ENCODE peak calls at places on chromosomes 1 and 21, in four cellular contexts. One of them, this sample, is unnamed.
A peak's percentile ranks its signal among the peaks of the same experiment; 100 is the strongest.

GRCh38 chr1:33407750-33408436 is 23.0 kb downstream of the PHC2 start:
- DNase-seq in NCI-H2171 treated with DMSO at 0.1 percent for 48 hours: no peak
- DNase-seq in SK-N-SH: no peak
- DNase-seq in endothelial cell: no peak
- DNase-seq in this sample: no peak

GRCh38 chr1:119285482-119285881 is 83.1 kb upstream of the HAO2 start:
- DNase-seq in NCI-H2171 treated with DMSO at 0.1 percent for 48 hours: no peak
- DNase-seq in SK-N-SH: no peak
- DNase-seq in endothelial cell: no peak
- DNase-seq in this sample: no peak

GRCh38 chr1:31760422-31760900 is 3.7 kb downstream of the ADGRB2 start:
- DNase-seq in NCI-H2171 treated with DMSO at 0.1 percent for 48 hours: no peak
- DNase-seq in SK-N-SH: peak; percentile 56
- DNase-seq in endothelial cell: no peak
- DNase-seq in this sample: no peak

GRCh38 chr1:154329152-154329521 is 3.8 kb downstream of the ATP8B2 start:
- DNase-seq in NCI-H2171 treated with DMSO at 0.1 percent for 48 hours: peak; percentile 57
- DNase-seq in SK-N-SH: peak; percentile 44
- DNase-seq in endothelial cell: peak; percentile 26
- DNase-seq in this sample: no peak

GRCh38 chr1:2429780-2430591 is 17.6 kb upstream of the PEX10 start:
- DNase-seq in NCI-H2171 treated with DMSO at 0.1 percent for 48 hours: no peak
- DNase-seq in SK-N-SH: no peak
- DNase-seq in endothelial cell: no peak
- DNase-seq in this sample: no peak

GRCh38 chr1:25720624-25721023 is 79.4 kb upstream of the SELENON start:
- DNase-seq in NCI-H2171 treated with DMSO at 0.1 percent for 48 hours: no peak
- DNase-seq in SK-N-SH: no peak
- DNase-seq in endothelial cell: no peak
- DNase-seq in this sample: no peak

GRCh38 chr1:172356620-172357019 is 63.9 kb upstream of the C1orf105 start:
- DNase-seq in NCI-H2171 treated with DMSO at 0.1 percent for 48 hours: no peak
- DNase-seq in SK-N-SH: no peak
- DNase-seq in endothelial cell: no peak
- DNase-seq in this sample: no peak

GRCh38 chr1:33763406-33763805 is 100.5 kb upstream of the HMGB4 start:
- DNase-seq in NCI-H2171 treated with DMSO at 0.1 percent for 48 hours: no peak
- DNase-seq in SK-N-SH: no peak
- DNase-seq in endothelial cell: no peak
- DNase-seq in this sample: no peak

GRCh38 chr21:26061437-26061836 is 109.1 kb downstream of the APP start:
- DNase-seq in NCI-H2171 treated with DMSO at 0.1 percent for 48 hours: peak; percentile 60
- DNase-seq in SK-N-SH: no peak
- DNase-seq in endothelial cell: no peak
- DNase-seq in this sample: no peak

GRCh38 chr1:24301395-24302175 is 17.6 kb upstream of the GRHL3 start:
- DNase-seq in NCI-H2171 treated with DMSO at 0.1 percent for 48 hours: peak; percentile 81
- DNase-seq in SK-N-SH: no peak
- DNase-seq in endothelial cell: no peak
- DNase-seq in this sample: no peak

GRCh38 chr1:67130673-67131072 is 4.1 kb downstream of the C1orf141 start:
- DNase-seq in NCI-H2171 treated with DMSO at 0.1 percent for 48 hours: no peak
- DNase-seq in SK-N-SH: no peak
- DNase-seq in endothelial cell: no peak
- DNase-seq in this sample: no peak

GRCh38 chr21:27346041-27346448 is 379.2 kb upstream of the ADAMTS5 start:
- DNase-seq in NCI-H2171 treated with DMSO at 0.1 percent for 48 hours: no peak
- DNase-seq in SK-N-SH: no peak
- DNase-seq in endothelial cell: no peak
- DNase-seq in this sample: no peak

GRCh38 chr1:168261390-168261789 is 19.3 kb upstream of the TBX19 start:
- DNase-seq in NCI-H2171 treated with DMSO at 0.1 percent for 48 hours: no peak
- DNase-seq in SK-N-SH: no peak
- DNase-seq in endothelial cell: no peak
- DNase-seq in this sample: no peak

GRCh38 chr1:119275145-119275929 is 93.2 kb upstream of the HAO2 start:
- DNase-seq in NCI-H2171 treated with DMSO at 0.1 percent for 48 hours: peak; percentile 13
- DNase-seq in SK-N-SH: peak; percentile 30
- DNase-seq in endothelial cell: peak; percentile 55
- DNase-seq in this sample: no peak

GRCh38 chr21:35075546-35075945 is 26.4 kb upstream of the RUNX1 start:
- DNase-seq in NCI-H2171 treated with DMSO at 0.1 percent for 48 hours: no peak
- DNase-seq in SK-N-SH: no peak
- DNase-seq in endothelial cell: no peak
- DNase-seq in this sample: no peak

GRCh38 chr1:191674780-191675179 is 483.5 kb upstream of the RGS18 start:
- DNase-seq in NCI-H2171 treated with DMSO at 0.1 percent for 48 hours: no peak
- DNase-seq in SK-N-SH: no peak
- DNase-seq in endothelial cell: no peak
- DNase-seq in this sample: no peak

GRCh38 chr1:84117868-84118267 is 26.2 kb upstream of the PRKACB start:
- DNase-seq in NCI-H2171 treated with DMSO at 0.1 percent for 48 hours: no peak
- DNase-seq in SK-N-SH: no peak
- DNase-seq in endothelial cell: no peak
- DNase-seq in this sample: no peak

GRCh38 chr1:147413110-147413605 is 128.1 kb upstream of the BCL9 start:
- DNase-seq in NCI-H2171 treated with DMSO at 0.1 percent for 48 hours: no peak
- DNase-seq in SK-N-SH: no peak
- DNase-seq in endothelial cell: no peak
- DNase-seq in this sample: no peak

GRCh38 chr1:194295690-194296089 is 1109.3 kb upstream of the B3GALT2 start:
- DNase-seq in NCI-H2171 treated with DMSO at 0.1 percent for 48 hours: peak; percentile 7
- DNase-seq in SK-N-SH: no peak
- DNase-seq in endothelial cell: peak; percentile 36
- DNase-seq in this sample: peak; percentile 19

GRCh38 chr1:170012920-170013319 is 61.6 kb downstream of the KIFAP3 start:
- DNase-seq in NCI-H2171 treated with DMSO at 0.1 percent for 48 hours: no peak
- DNase-seq in SK-N-SH: no peak
- DNase-seq in endothelial cell: no peak
- DNase-seq in this sample: no peak